ENCODE peak calls at places on chromosome 20, in six cellular contexts. One of them, this sample, is unnamed.

GRCh38 chr20:32970973-32971300 is 33.3 kb downstream of the SUN5 start:
- DNase-seq in right lobe of liver: no peak
- DNase-seq in HCT116: no peak
- DNase-seq in uterus: no peak
- DNase-seq in transverse colon: no peak
- DNase-seq in adrenal gland: no peak
- DNase-seq in this sample: peak

GRCh38 chr20:21507275-21508229 is 6.3 kb downstream of the NKX2-2 start:
- DNase-seq in HCT116: no peak
- DNase-seq in transverse colon: no peak
- DNase-seq in right lobe of liver: no peak
- DNase-seq in uterus: no peak
- DNase-seq in adrenal gland: no peak
- DNase-seq in this sample: no peak

GRCh38 chr20:47674686-47675085 is 110.6 kb downstream of the SULF2 start:
- DNase-seq in HCT116: no peak
- DNase-seq in transverse colon: no peak
- DNase-seq in right lobe of liver: no peak
- DNase-seq in adrenal gland: no peak
- DNase-seq in uterus: no peak
- DNase-seq in this sample: no peak

GRCh38 chr20:58308290-58308679 is 1.2 kb upstream of the RAB22A start:
- DNase-seq in uterus: no peak
- DNase-seq in HCT116: no peak
- DNase-seq in transverse colon: no peak
- DNase-seq in adrenal gland: no peak
- DNase-seq in right lobe of liver: no peak
- DNase-seq in this sample: no peak

GRCh38 chr20:59007758-59008511 is 881 bp upstream of the CTSZ start:
- DNase-seq in HCT116: no peak
- DNase-seq in transverse colon: peak
- DNase-seq in uterus: peak
- DNase-seq in adrenal gland: peak
- DNase-seq in right lobe of liver: peak
- DNase-seq in this sample: peak

GRCh38 chr20:34578040-34578439 is 19.5 kb downstream of the MAP1LC3A start:
- DNase-seq in right lobe of liver: no peak
- DNase-seq in adrenal gland: no peak
- DNase-seq in uterus: no peak
- DNase-seq in transverse colon: no peak
- DNase-seq in HCT116: no peak
- DNase-seq in this sample: no peak

GRCh38 chr20:16069416-16070010 is 503.7 kb downstream of the KIF16B start:
- DNase-seq in HCT116: no peak
- DNase-seq in adrenal gland: no peak
- DNase-seq in transverse colon: no peak
- DNase-seq in right lobe of liver: no peak
- DNase-seq in uterus: no peak
- DNase-seq in this sample: no peak

GRCh38 chr20:13220194-13220856 is 749 bp upstream of the ISM1 start:
- DNase-seq in transverse colon: peak
- DNase-seq in adrenal gland: peak
- DNase-seq in HCT116: no peak
- DNase-seq in uterus: peak
- DNase-seq in right lobe of liver: peak
- DNase-seq in this sample: peak

GRCh38 chr20:52230406-52230805 is 38.8 kb upstream of the ZFP64 start:
- DNase-seq in adrenal gland: no peak
- DNase-seq in HCT116: no peak
- DNase-seq in transverse colon: no peak
- DNase-seq in uterus: no peak
- DNase-seq in right lobe of liver: no peak
- DNase-seq in this sample: no peak

GRCh38 chr20:10671850-10672578 is 1.8 kb downstream of the JAG1 start:
- DNase-seq in right lobe of liver: peak
- DNase-seq in HCT116: no peak
- DNase-seq in adrenal gland: no peak
- DNase-seq in transverse colon: peak
- DNase-seq in uterus: peak
- DNase-seq in this sample: peak

GRCh38 chr20:25541676-25542075 is 43.7 kb downstream of the NINL start:
- DNase-seq in uterus: no peak
- DNase-seq in HCT116: no peak
- DNase-seq in adrenal gland: no peak
- DNase-seq in transverse colon: no peak
- DNase-seq in right lobe of liver: no peak
- DNase-seq in this sample: no peak

GRCh38 chr20:6580486-6580885 is 187.0 kb upstream of the BMP2 start:
- DNase-seq in HCT116: no peak
- DNase-seq in transverse colon: no peak
- DNase-seq in right lobe of liver: no peak
- DNase-seq in uterus: no peak
- DNase-seq in adrenal gland: no peak
- DNase-seq in this sample: peak

GRCh38 chr20:33649201-33649631 is 12.9 kb upstream of the C20orf144 start:
- DNase-seq in transverse colon: no peak
- DNase-seq in uterus: peak
- DNase-seq in right lobe of liver: no peak
- DNase-seq in adrenal gland: no peak
- DNase-seq in HCT116: no peak
- DNase-seq in this sample: peak

GRCh38 chr20:32652739-32653526 is 20.8 kb downstream of the C20orf203 start:
- DNase-seq in adrenal gland: peak
- DNase-seq in HCT116: peak
- DNase-seq in uterus: peak
- DNase-seq in right lobe of liver: peak
- DNase-seq in transverse colon: peak
- DNase-seq in this sample: peak

GRCh38 chr20:63973636-63974401 is 4.1 kb upstream of the ZNF512B start:
- DNase-seq in adrenal gland: peak
- DNase-seq in right lobe of liver: peak
- DNase-seq in uterus: peak
- DNase-seq in transverse colon: peak
- DNase-seq in HCT116: peak
- DNase-seq in this sample: peak

GRCh38 chr20:63973160-63973479 is 3.4 kb upstream of the ZNF512B start:
- DNase-seq in transverse colon: no peak
- DNase-seq in right lobe of liver: no peak
- DNase-seq in uterus: no peak
- DNase-seq in adrenal gland: no peak
- DNase-seq in HCT116: no peak
- DNase-seq in this sample: no peak

GRCh38 chr20:63970714-63971431 is 1.1 kb upstream of the ZNF512B start:
- DNase-seq in uterus: no peak
- DNase-seq in HCT116: no peak
- DNase-seq in adrenal gland: no peak
- DNase-seq in right lobe of liver: no peak
- DNase-seq in transverse colon: no peak
- DNase-seq in this sample: no peak

GRCh38 chr20:63974402-63975200 is 4.8 kb downstream of the SAMD10 start:
- DNase-seq in uterus: no peak
- DNase-seq in transverse colon: no peak
- DNase-seq in right lobe of liver: peak
- DNase-seq in adrenal gland: no peak
- DNase-seq in HCT116: no peak
- DNase-seq in this sample: peak

DNA sequence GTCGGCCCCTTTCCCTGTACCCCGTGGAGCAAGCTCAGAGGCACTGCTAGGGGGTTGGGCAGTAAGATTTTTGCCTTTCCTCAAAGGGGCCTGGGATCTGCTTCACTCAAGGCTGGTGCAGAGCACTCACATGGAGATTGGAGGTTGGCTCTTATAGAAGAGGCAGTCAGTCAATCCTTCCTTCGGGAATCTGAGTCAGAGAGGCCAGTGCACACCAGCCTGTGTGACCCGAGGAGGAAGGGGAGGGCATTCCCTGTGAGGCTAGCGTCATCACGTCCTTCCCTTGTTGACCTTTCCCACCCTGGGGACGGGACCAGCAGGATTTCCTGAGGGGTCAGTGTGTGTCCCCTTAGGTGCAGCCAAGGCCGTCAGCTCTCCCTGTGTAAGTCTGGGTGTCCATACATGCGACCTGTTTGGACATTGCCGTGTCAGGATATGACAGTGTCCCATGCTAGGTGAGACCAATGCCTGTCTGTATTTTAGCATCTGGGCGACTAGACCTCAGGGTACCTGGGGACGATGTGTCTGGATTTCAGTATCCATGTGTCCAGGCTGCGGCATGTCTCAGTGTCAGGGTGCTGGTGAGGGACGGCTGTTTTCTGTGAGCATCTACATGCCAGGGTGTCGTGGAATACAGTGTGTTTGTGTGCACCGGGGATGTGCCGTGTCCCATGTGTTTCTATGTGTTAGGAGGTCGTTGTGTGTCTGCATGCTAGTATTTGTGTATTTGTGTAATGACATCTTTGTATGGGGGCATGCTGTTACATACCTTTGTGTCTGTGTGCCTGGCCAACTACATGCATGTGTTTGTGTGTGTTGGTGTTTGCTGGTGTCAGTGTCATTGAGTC is 2.8 kb upstream of the ZNF512B start:
- DNase-seq in transverse colon: peak
- DNase-seq in uterus: no peak
- DNase-seq in HCT116: no peak
- DNase-seq in adrenal gland: no peak
- DNase-seq in right lobe of liver: peak
- DNase-seq in this sample: peak
- TF ChIP-seq POLR2A in transverse colon: no peak
- TF ChIP-seq POLR2A in uterus: no peak
- TF ChIP-seq POLR2A in HCT116: no peak
- TF ChIP-seq POLR2A in adrenal gland: no peak
- TF ChIP-seq POLR2A in right lobe of liver: no peak
- TF ChIP-seq POLR2A in this sample: no peak

GRCh38 chr20:23399568-23400241 is 21.6 kb downstream of the NAPB start:
- DNase-seq in uterus: no peak
- DNase-seq in right lobe of liver: no peak
- DNase-seq in HCT116: no peak
- DNase-seq in adrenal gland: peak
- DNase-seq in transverse colon: no peak
- DNase-seq in this sample: no peak
- TF ChIP-seq CTCF in uterus: no peak
- TF ChIP-seq CTCF in right lobe of liver: no peak
- TF ChIP-seq CTCF in HCT116: peak
- TF ChIP-seq CTCF in adrenal gland: peak
- TF ChIP-seq CTCF in transverse colon: no peak
- TF ChIP-seq CTCF in this sample: no peak

DNA sequence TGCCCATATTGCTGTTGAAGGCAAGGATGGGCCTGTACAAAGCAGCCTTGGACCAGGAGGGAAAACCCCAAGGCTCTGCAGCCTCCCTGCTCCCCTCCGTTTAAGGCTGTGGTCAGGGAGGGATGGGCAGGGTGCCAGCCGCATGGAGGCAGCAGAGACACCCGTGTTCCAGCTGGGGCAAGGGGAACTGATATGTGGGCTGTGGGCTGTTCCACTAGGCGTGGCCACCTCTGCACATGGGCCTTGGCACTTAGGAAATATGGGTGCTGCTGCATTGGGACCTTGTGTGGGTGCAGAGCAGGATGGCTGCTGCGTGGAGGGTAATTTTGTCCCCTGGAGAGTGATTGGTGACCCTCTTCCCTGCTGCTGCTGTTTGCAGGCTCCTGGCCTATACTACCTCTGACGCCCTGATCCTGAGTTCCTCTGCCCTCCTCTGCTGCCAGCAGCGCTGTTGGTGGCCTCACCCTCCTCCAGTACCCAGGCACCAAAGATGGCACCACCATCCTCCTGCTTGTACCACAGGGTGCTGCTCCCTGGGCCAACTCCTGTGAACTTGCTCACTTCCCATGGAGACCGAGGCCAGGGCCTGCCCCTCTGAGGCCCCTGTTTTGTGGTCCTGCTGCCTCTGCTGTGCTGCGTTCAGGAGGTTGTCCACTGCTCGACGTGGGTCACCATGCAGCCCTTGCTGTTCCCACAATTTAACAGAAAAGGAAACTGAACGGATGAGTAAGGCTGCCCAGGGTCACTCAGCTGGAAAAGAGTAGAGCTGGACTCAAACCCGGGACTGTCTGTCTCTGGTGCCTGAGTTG is 35.3 kb downstream of the PANK2 start:
- DNase-seq in adrenal gland: peak
- DNase-seq in right lobe of liver: peak
- DNase-seq in transverse colon: no peak
- DNase-seq in uterus: no peak
- DNase-seq in HCT116: no peak
- DNase-seq in this sample: peak
- TF ChIP-seq POLR2A in adrenal gland: no peak
- TF ChIP-seq POLR2A in right lobe of liver: no peak
- TF ChIP-seq POLR2A in transverse colon: no peak
- TF ChIP-seq POLR2A in uterus: no peak
- TF ChIP-seq POLR2A in HCT116: no peak
- TF ChIP-seq POLR2A in this sample: no peak

GRCh38 chr20:38321959-38322598 is 18.1 kb downstream of the BPI start:
- DNase-seq in uterus: peak
- DNase-seq in transverse colon: no peak
- DNase-seq in right lobe of liver: no peak
- DNase-seq in adrenal gland: peak
- DNase-seq in HCT116: peak
- DNase-seq in this sample: peak
- TF ChIP-seq CTCF in uterus: peak
- TF ChIP-seq CTCF in transverse colon: peak
- TF ChIP-seq CTCF in right lobe of liver: peak
- TF ChIP-seq CTCF in adrenal gland: peak
- TF ChIP-seq CTCF in HCT116: peak
- TF ChIP-seq CTCF in this sample: peak

DNA sequence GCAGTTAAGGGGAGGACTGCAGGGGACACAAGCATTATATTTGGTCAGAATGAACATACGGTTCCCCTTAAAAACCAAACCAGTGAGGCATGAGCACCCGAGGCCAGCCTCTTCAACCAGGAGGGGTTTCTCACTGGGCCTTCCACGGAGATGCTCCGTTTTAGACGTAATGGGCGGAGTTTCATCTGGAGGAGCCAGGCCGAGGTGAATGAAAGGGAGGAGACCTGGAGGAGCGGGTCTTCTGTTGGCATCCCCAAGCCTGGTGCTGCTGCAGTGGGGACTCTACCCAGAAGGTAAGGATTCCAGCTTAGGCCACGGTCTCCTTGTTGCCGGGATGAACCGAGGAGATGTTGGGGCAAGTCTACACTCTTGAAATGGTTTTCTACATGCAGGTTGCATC is 47.4 kb downstream of the ADNP start:
- DNase-seq in transverse colon: no peak
- DNase-seq in HCT116: no peak
- DNase-seq in adrenal gland: no peak
- DNase-seq in right lobe of liver: no peak
- DNase-seq in uterus: no peak
- DNase-seq in this sample: no peak
- TF ChIP-seq POLR2A in transverse colon: no peak
- TF ChIP-seq POLR2A in HCT116: no peak
- TF ChIP-seq POLR2A in adrenal gland: no peak
- TF ChIP-seq POLR2A in right lobe of liver: no peak
- TF ChIP-seq POLR2A in uterus: no peak
- TF ChIP-seq POLR2A in this sample: no peak

DNA sequence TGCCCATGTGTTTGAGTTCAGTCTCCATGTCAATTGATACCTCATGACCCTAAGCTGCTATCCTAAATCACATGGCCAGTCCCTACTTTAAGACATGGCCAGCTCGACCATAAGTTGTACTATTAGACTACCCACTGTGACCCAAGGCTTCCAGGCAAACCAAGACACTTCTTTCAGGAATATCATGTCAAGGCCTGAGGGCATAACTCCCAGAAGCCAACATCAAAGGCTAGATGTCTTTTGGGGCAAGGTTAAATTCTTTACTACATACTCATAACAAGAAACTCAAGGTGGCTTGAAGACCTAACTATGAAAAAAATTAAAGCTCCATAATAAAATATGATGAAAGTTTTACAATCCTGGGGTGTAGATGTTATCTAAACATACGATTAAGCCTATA is 228.3 kb upstream of the PRND start:
- DNase-seq in right lobe of liver: no peak
- DNase-seq in HCT116: no peak
- DNase-seq in uterus: no peak
- DNase-seq in transverse colon: no peak
- DNase-seq in adrenal gland: no peak
- DNase-seq in this sample: no peak
- TF ChIP-seq CTCF in right lobe of liver: no peak
- TF ChIP-seq CTCF in HCT116: no peak
- TF ChIP-seq CTCF in uterus: no peak
- TF ChIP-seq CTCF in transverse colon: no peak
- TF ChIP-seq CTCF in adrenal gland: no peak
- TF ChIP-seq CTCF in this sample: no peak

This sample was measured in heart left ventricle.